ENCODE peak calls at places on chromosomes 5 and 9, in seven cellular contexts. B is astrocyte of the spinal cord, L is SK-N-SH, C is BJ, E is WERI-Rb-1, X is GM12865, Q is PC-3. F is an unnamed sample.

GRCh38 chr5:78896128-78896527 is 89.0 kb downstream of the ARSB start:
- DNase-seq in Q (peak), X (no peak), B (peak), C (no peak), L (no peak), E (no peak), F (no peak)

GRCh38 chr5:36492998-36493655 is 113.3 kb upstream of the SLC1A3 start:
- DNase-seq in E (no peak), C (no peak), B (peak), L (no peak), Q (peak), X (no peak), F (no peak)

GRCh38 chr5:122306461-122306860 is 5.6 kb upstream of the SNCAIP start:
- DNase-seq in C (no peak), E (no peak), Q (no peak), B (no peak), L (no peak), X (no peak), F (no peak)

GRCh38 chr9:114677418-114677817 is 4.6 kb downstream of the TEX48 start:
- DNase-seq in L (no peak), Q (peak), B (peak), X (no peak), C (peak), E (no peak), F (no peak)

GRCh38 chr5:125026900-125027731 is 280.7 kb upstream of the ZNF608 start:
- DNase-seq in L (no peak), C (no peak), X (no peak), B (peak), Q (peak), E (no peak), F (no peak)

GRCh38 chr9:16625106-16625505 is 245.4 kb downstream of the BNC2 start:
- DNase-seq in C (no peak), L (no peak), Q (no peak), B (no peak), E (no peak), X (no peak), F (no peak)

GRCh38 chr5:139895046-139895445 is 99.4 kb downstream of the PSD2 start:
- DNase-seq in B (no peak), Q (no peak), C (no peak), E (no peak), L (no peak), X (no peak), F (no peak)

GRCh38 chr5:159928122-159928960 is 12.1 kb downstream of the ADRA1B start:
- DNase-seq in Q (peak), X (no peak), L (no peak), C (peak), B (peak), E (no peak), F (no peak)

GRCh38 chr9:36407122-36407723 is 7.2 kb upstream of the RNF38 start:
- DNase-seq in X (peak), B (peak), L (peak), Q (peak), C (no peak), E (peak), F (peak)

GRCh38 chr5:56479701-56480304 is 246.7 kb upstream of the ANKRD55 start:
- DNase-seq in Q (no peak), X (peak), L (peak), E (no peak), B (peak), C (no peak), F (peak)

GRCh38 chr9:72592501-72593403 is 71.3 kb downstream of the TMC1 start:
- DNase-seq in L (peak), B (peak), E (peak), X (peak), C (no peak), Q (peak), F (peak)

GRCh38 chr5:113520429-113520828 is 6.9 kb downstream of the YTHDC2 start:
- DNase-seq in B (peak), Q (no peak), E (no peak), C (peak), X (peak), L (no peak), F (no peak)

GRCh38 chr9:98597372-98597771 is 111.4 kb downstream of the GABBR2 start:
- DNase-seq in Q (no peak), E (no peak), C (no peak), B (peak), X (no peak), L (no peak), F (no peak)

GRCh38 chr9:137797206-137798120 is 80.1 kb upstream of the CACNA1B start:
- DNase-seq in L (no peak), X (no peak), C (no peak), B (no peak), Q (no peak), E (peak), F (no peak)

GRCh38 chr5:166562246-166562645 is 1729.2 kb upstream of the WWC1 start:
- DNase-seq in B (no peak), X (no peak), E (no peak), C (no peak), Q (no peak), L (no peak), F (no peak)

GRCh38 chr5:177427211-177427822 is 841 bp downstream of the GRK6 start:
- DNase-seq in X (no peak), B (no peak), E (no peak), L (peak), C (no peak), Q (peak), F (peak)

GRCh38 chr5:177429248-177430045 is 3.0 kb downstream of the GRK6 start:
- DNase-seq in C (no peak), X (peak), L (no peak), Q (no peak), E (no peak), B (no peak), F (peak)

GRCh38 chr5:177426566-177427210 is at the start of gene GRK6:
- DNase-seq in B (no peak), Q (peak), E (peak), C (no peak), L (peak), X (peak), F (peak)

GRCh38 chr5:177428574-177429217 is 2.2 kb downstream of the GRK6 start:
- DNase-seq in X (no peak), C (no peak), Q (no peak), E (no peak), L (no peak), B (no peak), F (no peak)

DNA sequence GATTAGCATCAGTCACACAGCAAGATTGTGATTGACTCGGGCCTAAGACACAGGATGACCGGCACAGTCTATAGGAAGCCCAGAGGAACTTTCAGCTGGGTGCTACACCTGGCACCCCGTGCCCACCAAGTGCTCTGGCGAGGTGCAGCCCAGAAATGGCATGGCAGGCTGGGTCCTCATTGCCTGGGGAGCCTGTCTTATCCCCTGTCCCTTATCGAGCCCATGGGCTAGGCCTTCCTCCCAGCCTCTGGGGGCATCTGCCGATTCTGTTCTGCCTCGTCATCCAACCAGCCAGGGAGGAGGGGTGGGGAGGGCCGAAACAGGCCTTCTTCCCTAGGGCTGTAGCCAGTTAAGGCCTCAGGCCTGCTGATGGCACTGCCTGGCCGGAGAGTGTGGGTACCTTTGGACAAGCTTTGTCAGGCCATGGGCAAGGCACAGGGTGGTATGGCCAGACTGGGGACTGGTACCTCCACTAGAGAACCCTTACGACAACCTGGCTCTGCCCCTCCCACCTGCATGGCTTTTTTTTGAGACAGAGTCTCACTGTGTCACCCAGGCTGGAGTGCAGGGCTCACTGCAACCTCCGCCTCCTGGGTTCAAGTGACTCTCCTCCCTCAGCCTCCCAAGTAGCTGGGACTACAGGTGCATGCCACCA is 1.6 kb downstream of the GRK6 start:
- DNase-seq in E (no peak), C (no peak), B (no peak), L (no peak), Q (no peak), X (peak), F (peak)
- H3K4me3 ChIP-seq in E (no peak), C (no peak), B (no peak), L (peak), Q (peak), X (peak), F (peak)

GRCh38 chr9:110257971-110258370 is 1.7 kb upstream of the TXN start:
- DNase-seq in B (no peak), X (no peak), Q (no peak), L (no peak), C (no peak), E (no peak), F (no peak)
- H3K4me3 ChIP-seq in B (no peak), X (peak), Q (peak), L (no peak), C (no peak), E (no peak), F (no peak)

GRCh38 chr9:111483419-111483861 is 743 bp downstream of the ECPAS start:
- DNase-seq in C (no peak), Q (peak), E (peak), B (peak), L (peak), X (no peak), F (no peak)
- H3K4me3 ChIP-seq in C (peak), Q (peak), E (peak), B (peak), L (peak), X (peak), F (peak)

GRCh38 chr9:11233693-11234092 is 620.9 kb upstream of the PTPRD start:
- DNase-seq in X (no peak), B (no peak), E (no peak), C (no peak), L (no peak), Q (no peak), F (no peak)

GRCh38 chr9:11235061-11235460 is 622.3 kb upstream of the PTPRD start:
- DNase-seq in C (no peak), X (no peak), L (no peak), Q (no peak), E (no peak), B (no peak), F (no peak)
- H3K4me3 ChIP-seq in C (no peak), X (no peak), L (no peak), Q (no peak), E (no peak), B (no peak), F (no peak)

DNA sequence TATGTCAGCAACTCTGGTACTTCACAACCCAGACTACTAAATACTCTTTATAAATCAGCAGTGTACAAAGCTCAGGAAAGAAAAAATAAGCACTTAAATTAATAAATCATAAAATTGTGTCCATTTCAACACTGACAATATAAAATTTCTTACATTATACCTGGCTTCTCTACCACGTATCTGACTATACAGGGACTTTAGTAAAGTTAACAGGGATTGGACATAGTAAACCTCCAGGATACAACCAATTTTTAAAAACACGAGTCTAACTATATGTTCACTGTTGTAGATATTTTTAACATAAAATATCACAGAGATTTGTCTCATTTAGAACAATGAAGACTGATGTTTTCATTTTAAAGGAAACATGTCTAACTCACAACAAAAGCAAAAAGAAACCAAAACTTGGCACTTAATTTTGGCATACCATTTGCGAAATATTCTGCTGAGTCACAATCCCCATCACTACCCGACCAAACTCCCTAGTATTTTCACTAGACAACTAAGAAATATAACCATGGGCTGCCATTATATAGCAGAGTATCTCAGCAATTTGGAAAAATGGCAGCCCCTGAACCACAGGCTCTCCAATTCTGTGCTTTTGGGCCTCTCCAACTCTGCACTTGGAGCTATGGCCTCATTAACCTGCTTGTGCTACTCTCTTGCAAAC is 14.4 kb downstream of the FAM169A start:
- DNase-seq in X (no peak), C (peak), B (peak), L (no peak), Q (peak), E (no peak), F (no peak)
- H3K4me3 ChIP-seq in X (no peak), C (no peak), B (no peak), L (no peak), Q (no peak), E (no peak), F (no peak)

GRCh38 chr9:78013924-78014323 is 17.7 kb downstream of the GNAQ start:
- DNase-seq in Q (no peak), L (no peak), X (no peak), C (no peak), B (no peak), E (no peak), F (no peak)
- H3K4me3 ChIP-seq in Q (no peak), L (no peak), X (no peak), C (no peak), B (no peak), E (no peak), F (no peak)

GRCh38 chr9:130128782-130129424 is 43.3 kb upstream of the NCS1 start:
- DNase-seq in X (peak), L (no peak), B (peak), E (no peak), C (peak), Q (peak), F (no peak)
- H3K4me3 ChIP-seq in X (peak), L (no peak), B (no peak), E (no peak), C (no peak), Q (no peak), F (no peak)

DNA sequence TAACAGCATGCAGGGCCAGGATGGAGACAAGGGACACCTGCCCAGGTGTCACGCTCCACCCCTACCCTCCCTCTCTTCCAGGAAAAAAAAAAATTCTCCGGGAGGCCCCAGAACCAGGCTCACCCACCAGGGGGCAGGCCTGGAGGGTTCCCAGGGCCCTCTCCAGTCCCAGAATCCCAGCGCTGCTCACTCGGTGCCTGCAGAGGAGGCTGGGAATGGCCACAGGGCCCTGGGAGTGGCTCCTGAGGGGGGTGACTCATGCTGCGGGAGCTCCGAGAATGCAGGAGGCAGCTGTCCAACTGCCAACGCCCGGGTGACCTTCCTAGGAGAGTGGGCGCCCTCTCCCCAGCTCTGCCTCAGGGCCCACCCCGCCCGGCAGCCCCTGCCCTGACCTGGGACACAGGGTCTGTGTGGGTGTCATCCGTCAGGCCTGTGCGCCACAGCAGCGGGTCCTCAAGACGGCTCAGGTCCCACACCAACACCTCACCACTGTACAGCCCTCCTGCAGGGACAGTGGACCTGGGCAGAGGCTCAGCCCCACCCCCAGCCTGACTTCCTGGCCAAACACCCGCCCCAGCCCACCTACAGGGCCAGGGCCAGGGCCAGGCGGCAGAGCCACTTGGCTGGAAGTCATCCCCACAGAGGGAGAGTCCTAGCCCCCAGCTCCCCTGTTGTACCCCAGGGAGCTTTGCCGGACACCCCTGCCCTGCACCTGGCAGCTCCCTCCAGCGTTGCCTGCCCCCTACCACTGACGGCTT is 21.2 kb downstream of the DYNC2I2 start:
- DNase-seq in E (peak), B (peak), X (no peak), C (peak), L (peak), Q (peak), F (peak)
- H3K4me3 ChIP-seq in E (no peak), B (no peak), X (no peak), C (no peak), L (no peak), Q (peak), F (no peak)

GRCh38 chr5:132673939-132674630 is at the start of gene IL4:
- DNase-seq in E (no peak), X (no peak), Q (no peak), B (no peak), L (no peak), C (no peak), F (no peak)
- H3K4me3 ChIP-seq in E (no peak), X (peak), Q (peak), B (no peak), L (peak), C (peak), F (no peak)

F was measured in Karpas-422.